ENCODE peak calls at places on chromosomes 5 and 9, in four cellular contexts. S is transverse colon, N is IMR-90, P is vagina. A is an unnamed sample. For H3K4me1, the result is how much of the 10 kb centered on the place peaks cover.

GRCh38 chr9:91771027-91771426 is 179.0 kb downstream of the ROR2 start:
- DNase-seq in S (peak), N (peak), P (no peak), A (peak)

GRCh38 chr5:67409342-67409741 is 212.7 kb upstream of the CD180 start:
- DNase-seq in S (no peak), N (no peak), P (no peak), A (no peak)

GRCh38 chr5:118596255-118596654 is 392.1 kb downstream of the DTWD2 start:
- DNase-seq in S (no peak), N (no peak), P (no peak), A (no peak)

GRCh38 chr5:65927497-65928340 is 1.3 kb downstream of the ERBIN start:
- DNase-seq in S (no peak), N (peak), P (no peak), A (no peak)

GRCh38 chr9:33311953-33312352 is 21.6 kb downstream of the NFX1 start:
- DNase-seq in S (no peak), N (peak), P (no peak), A (no peak)

GRCh38 chr9:126499005-126499910 is 114.5 kb upstream of the LMX1B start:
- DNase-seq in S (peak), N (peak), P (no peak), A (peak)

GRCh38 chr9:84773023-84773422 is 103.5 kb downstream of the NTRK2 start:
- DNase-seq in S (no peak), N (peak), P (no peak), A (no peak)

GRCh38 chr5:172953776-172954189 is 5.4 kb upstream of the RPL26L1 start:
- DNase-seq in S (no peak), N (peak), P (no peak), A (no peak)

GRCh38 chr5:66881475-66882161 is 285.4 kb downstream of the MAST4 start:
- DNase-seq in S (no peak), N (peak), P (no peak), A (no peak)

GRCh38 chr5:80150731-80151130 is 105.1 kb downstream of the SERINC5 start:
- DNase-seq in S (no peak), N (no peak), P (no peak), A (no peak)

GRCh38 chr5:80147119-80147815 is 108.6 kb downstream of the SERINC5 start:
- DNase-seq in S (no peak), N (no peak), P (peak), A (no peak)

GRCh38 chr5:80151890-80152289 is 104.0 kb downstream of the SERINC5 start:
- DNase-seq in S (no peak), N (no peak), P (no peak), A (no peak)

GRCh38 chr5:80146036-80146435 is 109.8 kb downstream of the SERINC5 start:
- DNase-seq in S (no peak), N (no peak), P (no peak), A (no peak)

DNA sequence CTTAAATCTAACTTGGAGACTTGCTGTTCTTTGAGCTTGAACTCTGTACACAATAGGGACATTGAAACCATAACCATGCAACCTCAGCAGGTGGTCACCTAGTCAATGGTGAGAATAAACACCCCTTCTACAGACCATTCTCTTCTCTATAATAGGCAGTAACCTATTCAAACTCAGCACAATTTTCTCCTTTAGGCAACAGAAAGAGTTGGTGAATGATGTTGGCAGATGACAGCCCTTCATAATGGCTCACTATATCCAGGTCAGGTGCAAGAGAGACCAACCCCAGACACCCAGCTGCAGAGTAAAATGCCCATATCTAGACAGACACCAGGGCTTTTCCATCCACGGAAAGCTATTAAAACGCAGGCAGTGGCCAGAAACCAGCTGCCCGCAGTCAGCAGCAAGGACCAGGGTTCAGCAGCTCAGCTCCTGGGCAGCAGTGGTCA is 106.7 kb downstream of the SERINC5 start:
- DNase-seq in S (no peak), N (no peak), P (peak), A (no peak)
- H3K4me1 ChIP-seq in S (under half), N (under half), P (under half), A (under half)

DNA sequence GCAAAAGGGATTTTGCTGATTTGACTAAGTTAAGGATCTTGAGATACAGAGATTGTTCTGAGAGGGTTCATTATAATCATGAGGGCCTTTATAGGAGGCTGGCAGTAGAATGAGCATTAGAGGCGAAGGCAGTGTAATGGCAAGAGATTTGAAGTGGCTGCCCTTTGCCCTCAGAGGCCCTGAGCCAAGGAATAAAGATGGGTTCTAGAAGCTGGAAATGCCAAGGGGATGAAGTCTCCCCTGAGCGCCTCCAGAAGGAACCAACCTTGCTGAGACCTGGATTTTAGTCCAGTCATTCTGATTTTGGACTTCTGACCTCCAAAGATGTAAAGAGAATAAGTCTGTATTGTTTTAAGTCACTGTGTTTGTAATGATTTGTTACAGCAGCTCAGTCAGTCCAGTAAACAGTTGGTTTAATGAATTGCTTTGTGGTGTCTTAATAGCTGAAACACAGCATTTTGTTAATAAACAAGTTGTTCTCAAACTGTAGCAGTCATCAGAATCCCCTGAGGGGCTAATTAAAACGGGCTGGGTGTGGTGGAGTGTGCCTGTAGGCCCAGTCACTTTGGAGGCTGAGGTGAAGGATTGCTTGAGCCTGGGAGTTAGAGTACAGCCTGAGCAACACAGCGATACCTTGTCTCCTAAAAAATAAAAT is 23.2 kb downstream of the GLRX start:
- DNase-seq in S (no peak), N (no peak), P (peak), A (no peak)
- H3K4me1 ChIP-seq in S (under half), N (under half), P (under half), A (under half)

GRCh38 chr5:42517164-42517563 is 93.9 kb downstream of the GHR start:
- DNase-seq in S (no peak), N (no peak), P (no peak), A (no peak)
- H3K4me1 ChIP-seq in S (half or more), N (under half), P (under half), A (under half)

DNA sequence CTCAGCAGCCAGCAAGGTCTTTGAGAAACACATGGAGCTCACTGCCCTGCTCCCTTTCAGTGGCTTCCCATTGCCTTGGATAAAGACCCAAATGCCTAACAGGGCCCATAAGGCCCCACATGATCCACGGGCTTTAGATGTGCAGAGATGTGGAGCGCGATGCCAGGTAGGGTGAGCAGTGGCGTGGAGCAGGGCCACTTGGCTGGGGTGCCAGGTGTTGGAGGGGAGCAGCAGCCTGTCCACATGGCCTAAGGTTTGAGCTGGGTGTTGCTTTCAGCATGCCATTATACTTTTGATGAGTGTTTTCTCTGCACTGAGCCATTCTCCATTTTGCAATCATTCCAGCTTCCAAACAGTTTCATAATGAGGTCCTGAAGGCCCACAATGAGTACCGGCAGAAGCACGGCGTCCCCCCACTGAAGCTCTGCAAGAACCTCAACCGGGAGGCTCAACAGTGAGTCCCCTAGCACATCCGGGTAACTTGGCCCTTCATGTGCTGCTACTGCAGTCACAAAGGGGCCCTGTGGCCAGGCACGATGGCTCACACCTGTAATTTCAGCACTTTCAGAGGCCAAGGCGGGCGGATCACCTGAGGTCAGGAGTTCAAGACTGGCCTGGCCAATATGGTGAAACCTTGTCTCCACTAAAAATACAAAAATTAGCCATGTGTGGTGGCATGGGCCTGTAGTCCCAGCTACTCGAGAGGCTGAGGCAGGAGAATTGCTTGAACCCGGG is 11.1 kb downstream of the GLIPR2 start:
- DNase-seq in S (no peak), N (no peak), P (no peak), A (no peak)
- H3K4me1 ChIP-seq in S (half or more), N (under half), P (under half), A (under half)

GRCh38 chr5:113234546-113234945 is 200.2 kb downstream of the TSSK1B start:
- DNase-seq in S (no peak), N (no peak), P (no peak), A (no peak)
- H3K4me1 ChIP-seq in S (under half), N (under half), P (half or more), A (under half)

GRCh38 chr9:99816392-99816791 is 5.3 kb upstream of the NR4A3 start:
- DNase-seq in S (no peak), N (no peak), P (no peak), A (no peak)
- H3K4me1 ChIP-seq in S (under half), N (under half), P (under half), A (under half)

DNA sequence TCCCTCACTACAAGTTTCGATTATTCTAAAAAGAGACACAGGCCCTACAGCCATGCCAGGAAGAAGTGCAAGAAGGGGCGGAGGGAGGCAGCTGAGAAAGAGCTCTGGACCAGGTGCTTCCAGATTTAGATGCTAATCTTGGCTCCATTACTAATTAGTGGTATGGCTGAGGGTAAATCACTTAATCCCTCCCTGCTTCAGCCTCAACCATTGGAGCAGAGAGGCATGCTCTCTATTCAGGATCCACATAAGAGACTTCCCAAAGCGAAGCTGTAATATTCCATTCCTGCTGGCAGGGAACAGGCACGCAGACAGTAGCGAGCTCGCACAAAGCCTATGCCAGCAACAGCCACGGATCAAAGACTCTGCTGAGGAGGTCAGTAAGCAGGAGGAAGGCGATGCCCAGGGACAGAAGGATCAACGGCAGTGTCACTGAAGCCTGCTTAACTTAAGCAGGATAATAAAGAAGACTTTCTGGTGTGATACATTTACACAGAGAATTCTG is 24.2 kb downstream of the LIFR start:
- DNase-seq in S (no peak), N (no peak), P (no peak), A (no peak)
- H3K4me1 ChIP-seq in S (under half), N (under half), P (under half), A (under half)

A was measured in mucosa of descending colon.